ENCODE peak calls at places on chromosomes 11 and 22, in four cellular contexts. V is H7; E is BJ; B is CD8-positive, alpha-beta T cell. Y is an unnamed sample.

GRCh38 chr11:84686726-84687125 is 940.4 kb downstream of the DLG2 start:
- DNase-seq in E (no peak), B (no peak), V (no peak), Y (no peak)

GRCh38 chr11:83008581-83008923 is 63.1 kb downstream of the RAB30 start:
- DNase-seq in V (no peak), E (no peak), B (no peak), Y (peak)

GRCh38 chr22:37634505-37635002 is 4.9 kb upstream of the SH3BP1 start:
- DNase-seq in V (peak), E (no peak), B (no peak), Y (no peak)

GRCh38 chr22:19149047-19149883 is 827 bp downstream of the GSC2 start:
- DNase-seq in E (no peak), V (peak), B (no peak), Y (no peak)

GRCh38 chr11:79461144-79461543 is 20.3 kb upstream of the TENM4 start:
- DNase-seq in B (no peak), V (no peak), E (no peak), Y (no peak)

GRCh38 chr11:93611836-93612677 is 49.4 kb upstream of the CEP295 start:
- DNase-seq in B (no peak), V (no peak), E (no peak), Y (no peak)

GRCh38 chr11:20310596-20311394 is 52.7 kb upstream of the HTATIP2 start:
- DNase-seq in V (no peak), B (no peak), E (no peak), Y (no peak)

GRCh38 chr11:133901316-133901715 is 55.5 kb downstream of the IGSF9B start:
- DNase-seq in V (no peak), B (no peak), E (no peak), Y (no peak)

GRCh38 chr11:74025467-74026166 is 16.7 kb upstream of the UCP3 start:
- DNase-seq in B (no peak), V (no peak), E (peak), Y (no peak)

GRCh38 chr11:106706355-106706754 is 311.9 kb downstream of the GUCY1A2 start:
- DNase-seq in E (peak), V (no peak), B (no peak), Y (peak)

GRCh38 chr22:45322873-45323525 is 13.3 kb downstream of the FAM118A start:
- DNase-seq in B (no peak), E (no peak), V (no peak), Y (no peak)

GRCh38 chr11:74701351-74701750 is 29.9 kb downstream of the CHRDL2 start:
- DNase-seq in V (peak), B (no peak), E (no peak), Y (no peak)

GRCh38 chr22:42805998-42806481 is 51.0 kb downstream of the ARFGAP3 start:
- DNase-seq in B (no peak), E (no peak), V (peak), Y (no peak)

GRCh38 chr22:50057868-50058311 is at the start of gene TTLL8:
- DNase-seq in B (no peak), V (peak), E (no peak), Y (no peak)

GRCh38 chr22:37904572-37905533 is 1.2 kb upstream of the MICALL1 start:
- DNase-seq in E (peak), B (no peak), V (no peak), Y (peak)

GRCh38 chr22:19819209-19819910 is 35.3 kb downstream of the GNB1L start:
- DNase-seq in E (no peak), V (no peak), B (no peak), Y (no peak)

GRCh38 chr22:23565942-23566715 is 14.0 kb downstream of the IGLL1 start:
- DNase-seq in B (no peak), E (no peak), V (peak), Y (no peak)

GRCh38 chr11:16607675-16608644 is 130.5 kb upstream of the C11orf58 start:
- DNase-seq in V (peak), B (no peak), E (no peak), Y (no peak)

GRCh38 chr22:45314789-45315188 is 5.1 kb downstream of the FAM118A start:
- DNase-seq in E (no peak), B (no peak), V (no peak), Y (no peak)

GRCh38 chr22:47297261-47298016 is 535.0 kb downstream of the TBC1D22A start:
- DNase-seq in B (no peak), V (peak), E (no peak), Y (no peak)

DNA sequence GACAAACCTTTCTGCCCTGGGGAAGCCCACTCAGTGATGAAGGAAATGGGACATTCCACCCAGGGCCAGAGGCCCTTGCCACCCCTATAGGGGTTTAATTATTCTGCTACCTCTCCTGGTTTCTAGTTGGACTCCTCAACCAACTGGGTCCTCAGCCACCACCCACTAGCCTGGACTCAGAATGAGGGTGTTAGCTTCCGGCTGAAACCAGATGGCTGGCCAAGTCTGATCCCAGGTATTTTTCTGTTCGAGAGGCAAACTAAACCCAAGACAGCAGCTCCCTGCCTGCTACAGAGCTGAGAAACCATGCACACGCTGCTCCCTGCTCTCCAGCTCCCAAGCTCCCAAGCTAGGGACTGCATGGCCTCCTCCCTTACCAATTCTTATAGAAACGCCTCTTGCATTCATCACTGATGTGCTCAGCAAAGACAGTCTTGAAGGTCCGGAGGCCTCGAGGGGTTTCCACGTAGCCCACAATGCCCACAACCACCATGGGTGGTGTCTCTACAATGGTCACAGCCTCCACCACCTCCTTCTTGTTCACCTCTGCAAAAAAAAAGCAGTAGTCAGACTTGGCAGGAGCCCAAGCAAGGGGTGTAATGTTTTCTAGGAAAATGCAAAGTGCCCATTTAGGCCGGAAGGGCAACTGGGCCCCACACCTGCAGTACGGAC is 2.2 kb downstream of the RPL3 start:
- DNase-seq in E (no peak), B (no peak), V (peak), Y (no peak)
- H3K4me3 ChIP-seq in E (peak), B (peak), V (peak), Y (peak)

GRCh38 chr11:122202951-122203456 is 87.0 kb upstream of the BLID start:
- DNase-seq in B (peak), V (peak), E (no peak), Y (no peak)
- H3K4me3 ChIP-seq in B (no peak), V (no peak), E (peak), Y (peak)

GRCh38 chr11:123452799-123453198 is 22.7 kb downstream of the GRAMD1B start:
- DNase-seq in B (no peak), V (no peak), E (no peak), Y (no peak)

GRCh38 chr11:123448798-123449197 is 18.7 kb downstream of the GRAMD1B start:
- DNase-seq in V (no peak), E (no peak), B (no peak), Y (no peak)

GRCh38 chr11:123451183-123451907 is 21.3 kb downstream of the GRAMD1B start:
- DNase-seq in V (no peak), E (no peak), B (no peak), Y (no peak)

GRCh38 chr11:123449436-123449835 is 19.4 kb downstream of the GRAMD1B start:
- DNase-seq in E (no peak), V (no peak), B (no peak), Y (no peak)

GRCh38 chr11:123450593-123450992 is 20.5 kb downstream of the GRAMD1B start:
- DNase-seq in B (no peak), V (no peak), E (no peak), Y (peak)
- H3K4me3 ChIP-seq in B (no peak), V (no peak), E (no peak), Y (no peak)

GRCh38 chr11:43735931-43736330 is 55.4 kb downstream of the HSD17B12 start:
- DNase-seq in V (no peak), E (no peak), B (no peak), Y (no peak)

GRCh38 chr11:43737194-43737575 is 56.6 kb downstream of the HSD17B12 start:
- DNase-seq in E (no peak), B (no peak), V (no peak), Y (no peak)

GRCh38 chr11:43738600-43739409 is 58.3 kb downstream of the HSD17B12 start:
- DNase-seq in E (peak), V (no peak), B (no peak), Y (peak)

GRCh38 chr11:43735115-43735514 is 54.6 kb downstream of the HSD17B12 start:
- DNase-seq in E (no peak), V (no peak), B (no peak), Y (no peak)

GRCh38 chr11:43736502-43737193 is 56.1 kb downstream of the HSD17B12 start:
- DNase-seq in V (no peak), B (no peak), E (no peak), Y (peak)
- H3K4me3 ChIP-seq in V (no peak), B (no peak), E (no peak), Y (no peak)

DNA sequence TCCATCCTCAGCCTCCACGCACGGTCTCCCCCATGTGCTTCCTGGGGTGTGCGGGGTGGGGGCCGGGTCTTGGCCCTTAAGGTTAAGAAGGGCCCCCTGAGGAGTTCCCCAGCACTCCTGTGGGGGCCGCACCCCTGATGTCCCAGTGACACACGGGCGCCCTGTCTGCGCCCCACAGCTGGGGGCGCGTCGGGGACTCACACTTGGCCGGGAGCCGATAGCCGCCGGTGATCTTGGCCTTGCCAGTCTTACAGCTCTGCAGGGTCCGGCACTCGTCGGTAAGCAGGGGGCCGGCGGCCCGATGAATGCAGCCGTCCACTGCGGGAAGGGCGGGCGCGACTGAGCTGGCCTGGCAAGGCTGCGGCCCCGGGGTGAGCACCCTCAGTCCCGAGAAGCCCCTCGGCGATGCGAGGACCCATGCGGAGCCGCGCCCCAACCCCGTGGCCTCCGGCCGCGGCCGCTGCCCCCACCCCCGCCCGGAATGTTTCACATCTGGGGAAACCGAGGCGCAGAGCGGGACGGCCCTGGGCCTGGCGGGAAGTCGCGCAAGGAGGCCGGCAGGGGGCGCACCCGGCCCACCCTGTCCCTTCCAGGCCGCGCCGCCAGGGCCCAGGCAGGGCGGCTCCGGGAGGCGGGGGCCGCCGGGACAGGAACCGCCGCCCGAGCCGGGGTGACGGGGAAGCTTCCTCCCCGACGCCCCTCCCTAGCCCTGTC is 13.9 kb downstream of the OTUB1 start:
- DNase-seq in V (peak), B (peak), E (no peak), Y (no peak)
- H3K4me3 ChIP-seq in V (peak), B (peak), E (peak), Y (peak)

GRCh38 chr11:123567466-123567865 is 87.0 kb downstream of the SCN3B start:
- DNase-seq in E (no peak), B (no peak), V (no peak), Y (no peak)

GRCh38 chr11:123564225-123564624 is 90.2 kb downstream of the SCN3B start:
- DNase-seq in V (no peak), B (no peak), E (no peak), Y (no peak)

GRCh38 chr11:123568367-123568870 is 86.0 kb downstream of the SCN3B start:
- DNase-seq in E (no peak), V (no peak), B (no peak), Y (no peak)

GRCh38 chr11:123569387-123569786 is 85.0 kb downstream of the SCN3B start:
- DNase-seq in E (no peak), B (no peak), V (peak), Y (no peak)

GRCh38 chr11:123566852-123567251 is 87.6 kb downstream of the SCN3B start:
- DNase-seq in E (no peak), V (no peak), B (no peak), Y (no peak)
- H3K4me3 ChIP-seq in E (no peak), V (no peak), B (no peak), Y (no peak)

GRCh38 chr11:117256573-117256972 is 24.1 kb downstream of the RNF214 start:
- DNase-seq in V (no peak), E (no peak), B (no peak), Y (no peak)
- H3K4me3 ChIP-seq in V (no peak), E (no peak), B (no peak), Y (no peak)